ENCODE peak calls at places on chromosomes 7 and 10, in four cellular contexts. J, U, T and I are unnamed samples.

GRCh38 chr10:63702107-63702506 is 180.9 kb downstream of the REEP3 start:
- DNase-seq in U (no peak), J (peak), T (no peak), I (no peak)

GRCh38 chr10:94002156-94002555 is 8.4 kb downstream of the PLCE1 start:
- DNase-seq in T (no peak), U (no peak), J (no peak), I (peak)

GRCh38 chr10:98338318-98338717 is 70.3 kb upstream of the LOXL4 start:
- DNase-seq in U (peak), J (no peak), T (no peak), I (peak)

GRCh38 chr10:127888526-127889312 is 4.0 kb downstream of the CLRN3 start:
- DNase-seq in T (no peak), J (no peak), U (no peak), I (no peak)

GRCh38 chr7:5139998-5140397 is 50.0 kb upstream of the WIPI2 start:
- DNase-seq in U (peak), T (no peak), J (no peak), I (peak)

GRCh38 chr7:27194641-27195379 is 5.1 kb downstream of the HOXA13 start:
- DNase-seq in T (no peak), U (no peak), J (no peak), I (no peak)

GRCh38 chr10:86976362-86977056 is 8.2 kb downstream of the ADIRF start:
- DNase-seq in T (no peak), J (no peak), U (no peak), I (no peak)

GRCh38 chr10:47421057-47421952 is 37.2 kb upstream of the ZNF488 start:
- DNase-seq in J (no peak), U (peak), T (no peak), I (no peak)

GRCh38 chr7:82343-83155 is 109.8 kb upstream of the FAM20C start:
- DNase-seq in J (peak), T (no peak), U (no peak), I (no peak)

GRCh38 chr7:17645500-17645899 is 294.8 kb downstream of the SNX13 start:
- DNase-seq in T (no peak), U (no peak), J (no peak), I (no peak)

GRCh38 chr10:48493083-48493871 is 111.6 kb downstream of the ARHGAP22 start:
- DNase-seq in T (no peak), U (peak), J (peak), I (no peak)

GRCh38 chr7:130529417-130529816 is 37.5 kb downstream of the MEST start:
- DNase-seq in U (peak), J (no peak), T (no peak), I (no peak)

GRCh38 chr10:90813592-90814365 is 44.1 kb downstream of the HTR7 start:
- DNase-seq in J (no peak), T (no peak), U (no peak), I (no peak)

GRCh38 chr7:139232893-139233292 is 1.9 kb downstream of the UBN2 start:
- DNase-seq in T (no peak), U (peak), J (no peak), I (no peak)

GRCh38 chr7:38463277-38464224 is 167.6 kb downstream of the AMPH start:
- DNase-seq in U (peak), J (no peak), T (peak), I (peak)

GRCh38 chr10:113153493-113154127 is 203.6 kb downstream of the TCF7L2 start:
- DNase-seq in T (no peak), J (no peak), U (peak), I (no peak)

GRCh38 chr10:102735065-102735562 is 8.6 kb upstream of the WBP1L start:
- DNase-seq in U (peak), T (no peak), J (no peak), I (peak)

GRCh38 chr10:15385552-15386455 is 14.7 kb upstream of the FAM171A1 start:
- DNase-seq in T (no peak), U (no peak), J (no peak), I (no peak)